ENCODE peak calls at places on chromosome 21, in nine cellular contexts. T is B cell, M is fibroblast of mammary gland, N is WTC11, E is A549, A is pancreas, W is GM12878, I is coronary artery, B is foreskin fibroblast. V is an unnamed sample.

GRCh38 chr21:36059823-36060158 is 535 bp downstream of the SETD4 start:
- DNase-seq in T (no peak), E (peak), A (peak), I (peak), N (peak), M (no peak), B (peak), W (no peak), V (no peak)

GRCh38 chr21:35382696-35383095 is 333.6 kb upstream of the RUNX1 start:
- DNase-seq in E (no peak), I (no peak), A (no peak), T (no peak), B (no peak), N (no peak), W (no peak), M (no peak), V (no peak)

GRCh38 chr21:37704751-37705150 is 211.5 kb downstream of the KCNJ6 start:
- DNase-seq in N (no peak), M (no peak), T (no peak), E (no peak), B (no peak), A (no peak), W (no peak), I (no peak), V (peak)

GRCh38 chr21:42653492-42654061 is at the start of gene PDE9A:
- DNase-seq in T (peak), M (no peak), E (peak), N (peak), A (peak), I (no peak), B (no peak), W (no peak), V (no peak)

GRCh38 chr21:29647353-29647781 is 292.4 kb downstream of the GRIK1 start:
- DNase-seq in T (no peak), E (no peak), I (no peak), A (no peak), M (peak), N (no peak), B (no peak), W (no peak), V (no peak)

GRCh38 chr21:38123626-38124025 is 133.2 kb upstream of the KCNJ15 start:
- DNase-seq in E (no peak), T (no peak), M (no peak), N (no peak), I (no peak), W (no peak), B (no peak), A (no peak), V (no peak)

GRCh38 chr21:35775778-35776515 is 284.4 kb downstream of the SETD4 start:
- DNase-seq in W (no peak), N (no peak), B (no peak), M (no peak), T (no peak), A (no peak), I (no peak), E (no peak), V (no peak)

GRCh38 chr21:15293251-15293650 is 228.5 kb upstream of the NRIP1 start:
- DNase-seq in A (no peak), W (no peak), E (peak), T (no peak), M (peak), I (no peak), N (no peak), B (no peak), V (peak)

GRCh38 chr21:29258626-29259335 is 39.9 kb upstream of the BACH1 start:
- DNase-seq in W (no peak), N (no peak), M (peak), I (no peak), T (no peak), E (no peak), B (peak), A (no peak), V (peak)

GRCh38 chr21:31514598-31514997 is 144.9 kb upstream of the SOD1 start:
- DNase-seq in E (no peak), T (no peak), W (no peak), M (no peak), I (no peak), A (peak), B (no peak), N (peak), V (no peak)

GRCh38 chr21:39519835-39520234 is 68.1 kb downstream of the SH3BGR start:
- DNase-seq in T (no peak), A (no peak), E (no peak), B (no peak), M (no peak), W (no peak), I (no peak), N (no peak), V (no peak)

GRCh38 chr21:42309753-42310213 is 5.4 kb downstream of the TFF3 start:
- DNase-seq in T (peak), I (no peak), E (peak), W (no peak), N (peak), M (peak), A (peak), B (no peak), V (no peak)

GRCh38 chr21:43782741-43783700 is 6.4 kb upstream of the RRP1 start:
- DNase-seq in T (no peak), W (no peak), N (no peak), B (no peak), I (no peak), E (no peak), M (no peak), A (no peak), V (no peak)

GRCh38 chr21:36964832-36965719 is 1.4 kb downstream of the HLCS start:
- DNase-seq in A (no peak), N (no peak), B (no peak), M (no peak), T (no peak), E (no peak), I (no peak), W (no peak), V (no peak)

GRCh38 chr21:16402752-16403151 is 673.0 kb downstream of the USP25 start:
- DNase-seq in E (no peak), M (no peak), I (no peak), N (no peak), B (no peak), T (no peak), W (no peak), A (no peak), V (no peak)

GRCh38 chr21:42199488-42200463 is 19.2 kb upstream of the ABCG1 start:
- DNase-seq in N (no peak), I (no peak), M (peak), B (peak), E (peak), W (peak), A (no peak), T (peak), V (peak)

GRCh38 chr21:42486551-42486950 is 9.5 kb downstream of the RSPH1 start:
- DNase-seq in W (no peak), A (no peak), I (no peak), T (no peak), M (no peak), N (no peak), B (no peak), E (no peak), V (no peak)

GRCh38 chr21:28590026-28590425 is 402.7 kb downstream of the LTN1 start:
- DNase-seq in W (no peak), T (no peak), N (no peak), I (no peak), E (no peak), A (no peak), B (no peak), M (no peak), V (no peak)

GRCh38 chr21:33401617-33401967 is 1.6 kb upstream of the IFNGR2 start:
- DNase-seq in W (no peak), E (no peak), N (no peak), A (no peak), B (no peak), M (no peak), I (no peak), T (no peak), V (no peak)

GRCh38 chr21:37198989-37199924 is 67.9 kb downstream of the VPS26C start:
- DNase-seq in B (peak), N (no peak), E (no peak), I (no peak), M (no peak), W (no peak), A (no peak), T (no peak), V (peak)

GRCh38 chr21:32772281-32773047 is 909 bp upstream of the PAXBP1 start:
- DNase-seq in B (peak), W (peak), T (peak), M (peak), I (no peak), N (no peak), E (peak), A (no peak), V (no peak)

GRCh38 chr21:33640697-33641338 is 723 bp downstream of the CRYZL1 start:
- DNase-seq in N (no peak), I (no peak), A (no peak), T (no peak), W (no peak), E (no peak), M (peak), B (no peak), V (no peak)

GRCh38 chr21:39750670-39751069 is 5.7 kb downstream of the IGSF5 start:
- DNase-seq in I (no peak), A (no peak), M (no peak), N (no peak), T (no peak), W (no peak), E (no peak), B (no peak), V (no peak)

DNA sequence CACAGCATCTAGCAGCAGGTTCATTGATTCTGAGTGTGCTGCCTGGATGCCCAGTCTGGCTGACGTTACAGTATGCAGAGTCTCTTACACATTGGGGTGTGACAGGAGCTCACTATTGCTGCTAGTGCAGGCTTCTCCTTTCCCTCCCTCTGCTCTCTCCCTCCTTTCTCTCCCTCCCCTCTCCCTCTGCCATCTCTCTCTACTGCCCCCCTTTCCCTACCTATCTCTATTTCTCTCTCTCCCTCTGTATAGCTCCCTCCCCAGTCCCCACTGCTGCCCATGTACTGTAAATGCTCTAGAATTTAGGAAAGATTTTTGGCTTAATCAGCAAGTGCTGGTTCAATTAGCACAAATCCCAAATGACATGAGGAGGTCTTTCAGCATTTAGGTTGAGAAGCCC is 62.8 kb downstream of the PCBP3 start:
- DNase-seq in A (no peak), T (no peak), W (no peak), I (no peak), N (no peak), B (no peak), E (no peak), M (no peak), V (no peak)
- TF ChIP-seq CTCF in A (no peak), T (no peak), W (no peak), I (no peak), N (no peak), B (no peak), E (no peak), M (no peak), V (no peak)

GRCh38 chr21:25639167-25639921 is at the start of gene JAM2:
- DNase-seq in N (peak), A (peak), M (no peak), I (no peak), B (no peak), T (peak), E (no peak), W (no peak), V (no peak)
- TF ChIP-seq CTCF in N (no peak), A (no peak), M (no peak), I (peak), B (no peak), T (no peak), E (no peak), W (peak), V (peak)

GRCh38 chr21:23936224-23936623 is 1671.1 kb downstream of the MRPL39 start:
- DNase-seq in B (no peak), E (no peak), W (no peak), N (peak), I (no peak), T (peak), A (no peak), M (peak), V (no peak)
- TF ChIP-seq CTCF in B (no peak), E (no peak), W (peak), N (peak), I (no peak), T (peak), A (no peak), M (no peak), V (peak)

GRCh38 chr21:45618287-45618686 is 25.2 kb upstream of the PCBP3 start:
- DNase-seq in T (no peak), I (no peak), N (no peak), W (no peak), M (peak), E (no peak), A (no peak), B (peak), V (no peak)

GRCh38 chr21:45615145-45615711 is 28.3 kb upstream of the PCBP3 start:
- DNase-seq in A (peak), M (peak), I (no peak), E (no peak), T (peak), B (no peak), W (peak), N (no peak), V (no peak)

GRCh38 chr21:45618846-45619485 is 24.6 kb upstream of the PCBP3 start:
- DNase-seq in E (no peak), I (no peak), T (no peak), A (no peak), M (peak), B (peak), N (peak), W (no peak), V (no peak)

GRCh38 chr21:45620201-45620600 is 23.3 kb upstream of the PCBP3 start:
- DNase-seq in B (no peak), E (no peak), I (no peak), A (no peak), W (no peak), N (no peak), T (no peak), M (no peak), V (no peak)

DNA sequence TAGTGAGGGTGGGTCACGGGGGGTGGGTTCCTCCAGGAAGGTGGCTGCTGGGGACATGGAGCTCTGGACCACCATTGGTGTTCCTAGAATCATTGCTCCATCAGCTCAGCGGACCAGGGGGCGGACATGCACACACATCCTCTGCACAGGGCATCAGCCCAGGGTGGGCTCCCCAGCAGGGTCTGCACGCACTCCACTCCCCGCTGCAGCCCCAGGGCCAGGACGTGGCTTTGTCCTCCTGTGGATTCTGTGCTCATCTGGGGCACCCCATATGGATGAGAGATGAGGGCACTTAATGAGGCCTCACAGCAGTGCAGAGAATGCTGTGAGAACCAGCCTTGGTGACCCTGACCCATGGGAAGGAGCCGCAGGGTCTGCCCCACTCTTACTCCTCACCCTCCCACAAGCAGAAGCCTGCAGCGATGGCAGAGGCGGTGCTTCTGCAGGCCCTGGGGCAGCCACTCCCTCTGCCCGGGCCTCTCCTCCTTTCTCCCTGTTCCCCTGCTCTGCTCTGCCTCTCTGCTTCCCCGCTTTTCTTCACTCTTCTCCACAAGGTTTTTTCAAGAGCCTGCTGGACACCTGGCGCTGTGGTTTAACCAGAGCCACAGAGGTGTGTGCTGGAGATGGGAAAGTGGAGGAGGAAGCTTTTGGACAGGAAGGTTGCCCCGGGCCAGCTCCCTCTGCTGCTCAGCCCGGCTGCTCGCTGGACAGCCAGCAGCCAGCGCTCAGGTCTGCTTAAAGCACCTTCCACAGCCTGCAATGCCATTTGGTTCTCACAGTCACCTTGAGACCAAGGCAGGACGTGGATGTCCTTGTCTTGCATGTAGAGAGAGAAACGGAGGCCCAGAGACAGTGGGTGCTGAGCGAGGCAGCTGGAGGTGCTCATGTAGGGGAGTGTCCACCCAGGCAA is 26.2 kb upstream of the PCBP3 start:
- DNase-seq in W (no peak), T (no peak), N (no peak), I (no peak), B (no peak), M (no peak), A (no peak), E (no peak), V (no peak)
- TF ChIP-seq CTCF in W (no peak), T (no peak), N (no peak), I (no peak), B (no peak), M (no peak), A (no peak), E (no peak), V (no peak)

V was measured in kidney epithelial cell.